ENCODE peak calls at places on chromosomes 6 and 20, in nine cellular contexts. K, X, G, N, T, V, C, H and E are unnamed samples.

GRCh38 chr6:151327079-151327478 is 64.3 kb downstream of the ZBTB2 start:
- DNase-seq in K (no peak), X (no peak), G (no peak), N (no peak), T (no peak), V (no peak), C (no peak), H (no peak), E (no peak)

GRCh38 chr6:161743526-161744196 is 469.8 kb upstream of the AGPAT4 start:
- DNase-seq in K (no peak), X (no peak), G (no peak), N (no peak), T (no peak), V (no peak), C (no peak), H (no peak), E (no peak)

GRCh38 chr20:52160805-52161204 is 30.8 kb downstream of the ZFP64 start:
- DNase-seq in K (no peak), X (no peak), G (no peak), N (no peak), T (no peak), V (no peak), C (no peak), H (no peak), E (no peak)

GRCh38 chr6:118320652-118321051 is 227.4 kb upstream of the PLN start:
- DNase-seq in K (no peak), X (no peak), G (no peak), N (no peak), T (no peak), V (no peak), C (no peak), H (no peak), E (no peak)

GRCh38 chr20:37564388-37565133 is 36.9 kb upstream of the BLCAP start:
- DNase-seq in K (peak; percentile 76), X (peak; percentile 83), G (peak; percentile 32), N (peak; percentile 51), T (no peak), V (peak; percentile 85), C (peak; percentile 39), H (peak; percentile 59), E (peak; percentile 59)

GRCh38 chr6:43060034-43060754 is 763 bp downstream of the KLC4 start:
- DNase-seq in K (peak; percentile 81), X (no peak), G (peak; percentile 25), N (no peak), T (no peak), V (no peak), C (no peak), H (peak; percentile 54), E (peak; percentile 79)

GRCh38 chr6:169086020-169086419 is 167.6 kb downstream of the THBS2 start:
- DNase-seq in K (no peak), X (no peak), G (no peak), N (no peak), T (no peak), V (no peak), C (no peak), H (no peak), E (no peak)

GRCh38 chr6:57173886-57174510 is 1.9 kb downstream of the BAG2 start:
- DNase-seq in K (peak; percentile 35), X (no peak), G (peak; percentile 74), N (peak; percentile 51), T (peak; percentile 56), V (no peak), C (no peak), H (peak; percentile 5), E (peak; percentile 78)

GRCh38 chr6:39005774-39006173 is 42.8 kb upstream of the GLP1R start:
- DNase-seq in K (no peak), X (no peak), G (no peak), N (no peak), T (no peak), V (no peak), C (no peak), H (peak; percentile 5), E (no peak)

GRCh38 chr20:1813101-1813529 is 82.1 kb upstream of the SIRPA start:
- DNase-seq in K (no peak), X (no peak), G (peak; percentile 73), N (no peak), T (peak; percentile 86), V (no peak), C (no peak), H (no peak), E (no peak)

GRCh38 chr20:22575087-22575721 is 9.2 kb downstream of the FOXA2 start:
- DNase-seq in K (no peak), X (no peak), G (no peak), N (peak; percentile 32), T (no peak), V (no peak), C (no peak), H (peak; percentile 92), E (no peak)

GRCh38 chr20:36631651-36632050 is 14.3 kb downstream of the SLA2 start:
- DNase-seq in K (no peak), X (no peak), G (no peak), N (peak; percentile 38), T (no peak), V (no peak), C (no peak), H (no peak), E (no peak)

GRCh38 chr6:21331221-21331620 is 262.3 kb upstream of the SOX4 start:
- DNase-seq in K (no peak), X (no peak), G (no peak), N (no peak), T (no peak), V (no peak), C (no peak), H (no peak), E (no peak)

GRCh38 chr6:6878921-6879585 is 228.7 kb upstream of the RREB1 start:
- DNase-seq in K (peak; percentile 31), X (no peak), G (no peak), N (peak; percentile 62), T (no peak), V (no peak), C (no peak), H (no peak), E (peak; percentile 22)

GRCh38 chr6:8551386-8551785 is 116.0 kb upstream of the SLC35B3 start:
- DNase-seq in K (no peak), X (no peak), G (no peak), N (no peak), T (no peak), V (no peak), C (no peak), H (no peak), E (no peak)

GRCh38 chr6:43263314-43264178 is 20.3 kb downstream of the TTBK1 start:
- DNase-seq in K (peak; percentile 90), X (peak; percentile 83), G (peak; percentile 62), N (peak; percentile 84), T (peak; percentile 7), V (peak; percentile 90), C (peak; percentile 61), H (no peak), E (peak; percentile 86)

GRCh38 chr6:138518054-138518453 is 18.8 kb upstream of the NHSL1 start:
- DNase-seq in K (no peak), X (no peak), G (no peak), N (no peak), T (no peak), V (no peak), C (no peak), H (no peak), E (no peak)

GRCh38 chr6:21751608-21752007 is 158.1 kb downstream of the SOX4 start:
- DNase-seq in K (no peak), X (no peak), G (no peak), N (peak; percentile 79), T (no peak), V (no peak), C (no peak), H (no peak), E (no peak)

GRCh38 chr6:22126910-22127309 is 169.9 kb downstream of the PRL start:
- DNase-seq in K (no peak), X (no peak), G (no peak), N (no peak), T (no peak), V (no peak), C (no peak), H (no peak), E (no peak)

GRCh38 chr6:118813795-118814194 is 80.2 kb upstream of the ASF1A start:
- DNase-seq in K (no peak), X (no peak), G (no peak), N (peak; percentile 32), T (peak; percentile 32), V (no peak), C (no peak), H (no peak), E (no peak)

GRCh38 chr20:37288091-37288490 is 1.4 kb upstream of the MANBAL start:
- DNase-seq in K (no peak), X (no peak), G (no peak), N (peak; percentile 72), T (no peak), V (no peak), C (no peak), H (no peak), E (no peak)